ENCODE peak calls at places on chromosomes 16 and 17, in seven cellular contexts. T is fibroblast of mammary gland, B is lower leg skin, K is AG04450, M is posterior cingulate gyrus, W is LoVo, E is Right ventricle myocardium superior. L is an unnamed sample.

GRCh38 chr16:88008835-88009234 is 57.6 kb downstream of the BANP start:
- DNase-seq in T (no peak), B (no peak), K (no peak), M (no peak), W (no peak), E (no peak), L (no peak)

GRCh38 chr16:8866118-8866883 is 2.5 kb downstream of the CARHSP1 start:
- DNase-seq in T (peak; percentile 34), B (no peak), K (no peak), M (peak; percentile 55), W (no peak), E (peak; percentile 76), L (no peak)

GRCh38 chr17:29251184-29251583 is 4.5 kb downstream of the CRYBA1 start:
- DNase-seq in T (no peak), B (no peak), K (no peak), M (no peak), W (no peak), E (no peak), L (no peak)

GRCh38 chr17:3888343-3889171 is 4.3 kb downstream of the CAMKK1 start:
- DNase-seq in T (peak; percentile 96), B (peak; percentile 81), K (peak; percentile 67), M (peak; percentile 75), W (no peak), E (peak; percentile 85), L (no peak)

GRCh38 chr17:42809250-42809649 is 10.6 kb downstream of the CNTD1 start:
- DNase-seq in T (peak; percentile 93), B (no peak), K (peak; percentile 82), M (peak; percentile 64), W (no peak), E (no peak), L (no peak)

GRCh38 chr17:81027591-81028505 is 7.1 kb upstream of the BAIAP2 start:
- DNase-seq in T (no peak), B (no peak), K (no peak), M (no peak), W (no peak), E (no peak), L (no peak)

GRCh38 chr16:53695070-53695469 is 8.6 kb downstream of the RPGRIP1L start:
- DNase-seq in T (peak; percentile 95), B (no peak), K (peak; percentile 42), M (no peak), W (no peak), E (no peak), L (no peak)

GRCh38 chr16:81491522-81492188 is 47.0 kb downstream of the CMIP start:
- DNase-seq in T (peak; percentile 49), B (no peak), K (no peak), M (no peak), W (no peak), E (no peak), L (no peak)

GRCh38 chr16:83574388-83574787 is 233.4 kb upstream of the HSBP1 start:
- DNase-seq in T (peak; percentile 70), B (no peak), K (peak; percentile 63), M (no peak), W (no peak), E (no peak), L (no peak)

GRCh38 chr17:80064696-80065095 is 28.3 kb downstream of the CCDC40 start:
- DNase-seq in T (no peak), B (no peak), K (no peak), M (no peak), W (no peak), E (no peak), L (no peak)

GRCh38 chr16:61814716-61815347 is 221.4 kb downstream of the CDH8 start:
- DNase-seq in T (no peak), B (no peak), K (no peak), M (no peak), W (no peak), E (no peak), L (no peak)

GRCh38 chr17:79930077-79930785 is 91.0 kb upstream of the CBX4 start:
- DNase-seq in T (no peak), B (no peak), K (no peak), M (no peak), W (no peak), E (no peak), L (no peak)

GRCh38 chr16:55439101-55439690 is 39.8 kb upstream of the MMP2 start:
- DNase-seq in T (peak; percentile 29), B (peak; percentile 58), K (no peak), M (no peak), W (no peak), E (no peak), L (no peak)

GRCh38 chr17:65850486-65850885 is 289.0 kb upstream of the AXIN2 start:
- DNase-seq in T (peak; percentile 90), B (peak; percentile 30), K (no peak), M (no peak), W (peak; percentile 14), E (no peak), L (no peak)

GRCh38 chr17:234163-235047 is 53.0 kb upstream of the DOC2B start:
- DNase-seq in T (no peak), B (no peak), K (no peak), M (peak; percentile 63), W (no peak), E (no peak), L (no peak)

GRCh38 chr16:52773026-52773425 is 226.1 kb upstream of the TOX3 start:
- DNase-seq in T (no peak), B (no peak), K (no peak), M (no peak), W (no peak), E (no peak), L (no peak)

GRCh38 chr17:61574542-61575351 is 16.3 kb downstream of the NACA2 start:
- DNase-seq in T (peak; percentile 47), B (no peak), K (no peak), M (no peak), W (peak; percentile 71), E (no peak), L (no peak)

GRCh38 chr16:73605309-73605708 is 557.4 kb upstream of the ZFHX3 start:
- DNase-seq in T (no peak), B (no peak), K (no peak), M (no peak), W (no peak), E (no peak), L (no peak)